ENCODE peak calls at places on chromosomes 12 and 14, in five cellular contexts. W is IMR-90, O is fibroblast of pulmonary artery, G is left lung, V is fibroblast of mammary gland. X is an unnamed sample.

GRCh38 chr14:94093418-94093817 is 12.3 kb downstream of the IFI27L1 start:
- DNase-seq in O (no peak), G (no peak), V (no peak), W (no peak), X (no peak)

GRCh38 chr12:116293687-116294463 is 16.4 kb upstream of the MED13L start:
- DNase-seq in W (no peak), O (no peak), G (no peak), V (no peak), X (no peak)

GRCh38 chr14:59254146-59254910 is 65.9 kb downstream of the DAAM1 start:
- DNase-seq in V (peak), G (no peak), W (peak), O (peak), X (no peak)

GRCh38 chr12:13288501-13288900 is 92.0 kb downstream of the EMP1 start:
- DNase-seq in V (peak), G (no peak), W (peak), O (peak), X (no peak)

GRCh38 chr12:57755454-57756372 is 810 bp downstream of the MARCHF9 start:
- DNase-seq in G (peak), W (no peak), V (no peak), O (no peak), X (peak)

GRCh38 chr12:12685305-12685704 is 10.7 kb downstream of the GPR19 start:
- DNase-seq in W (no peak), V (no peak), O (no peak), G (no peak), X (no peak)

GRCh38 chr14:64990291-64990690 is 3.6 kb downstream of the FNTB start:
- DNase-seq in W (no peak), G (no peak), V (no peak), O (no peak), X (no peak)

GRCh38 chr12:118850244-118850825 is 131.0 kb upstream of the SRRM4 start:
- DNase-seq in V (no peak), O (no peak), W (no peak), G (peak), X (peak)

GRCh38 chr12:77687346-77687745 is 143.3 kb upstream of the NAV3 start:
- DNase-seq in W (no peak), V (peak), O (no peak), G (no peak), X (no peak)

GRCh38 chr14:94392510-94392935 is 4.1 kb upstream of the SERPINA1 start:
- DNase-seq in G (no peak), W (peak), O (peak), V (peak), X (peak)

GRCh38 chr12:14643247-14643646 is 53.2 kb downstream of the GUCY2C start:
- DNase-seq in O (peak), W (no peak), V (no peak), G (no peak), X (no peak)

GRCh38 chr12:124786065-124786964 is 77.3 kb downstream of the SCARB1 start:
- DNase-seq in O (peak), V (peak), W (peak), G (no peak), X (no peak)

GRCh38 chr12:116520801-116521471 is 38.2 kb upstream of the MAP1LC3B2 start:
- DNase-seq in W (peak), G (no peak), V (peak), O (peak), X (no peak)

GRCh38 chr14:60972295-60972694 is 8.6 kb downstream of the TRMT5 start:
- DNase-seq in O (no peak), W (no peak), V (no peak), G (peak), X (no peak)

GRCh38 chr12:89183985-89184435 is 168.3 kb downstream of the DUSP6 start:
- DNase-seq in O (peak), W (peak), G (no peak), V (peak), X (no peak)

GRCh38 chr14:74286736-74287135 is 16.0 kb downstream of the ABCD4 start:
- DNase-seq in G (no peak), O (no peak), W (no peak), V (no peak), X (no peak)

GRCh38 chr14:102717211-102717610 is 60.0 kb upstream of the TRAF3 start:
- DNase-seq in V (no peak), G (no peak), O (no peak), W (no peak), X (no peak)

GRCh38 chr12:16984484-16984883 is 378.5 kb upstream of the LMO3 start:
- DNase-seq in W (no peak), V (no peak), O (no peak), G (no peak), X (no peak)

GRCh38 chr12:75644472-75645072 is 133.2 kb upstream of the KRR1 start:
- DNase-seq in W (no peak), O (no peak), G (no peak), V (no peak), X (no peak)

GRCh38 chr12:51127050-51127729 is 43.8 kb upstream of the CSRNP2 start:
- DNase-seq in V (no peak), O (peak), G (no peak), W (peak), X (no peak)

GRCh38 chr12:65335021-65335714 is 56.7 kb downstream of the MSRB3 start:
- DNase-seq in V (peak), W (peak), G (no peak), O (peak), X (no peak)

GRCh38 chr12:78636253-78636855 is 228.2 kb upstream of the SYT1 start:
- DNase-seq in O (peak), V (peak), G (no peak), W (no peak), X (no peak)

GRCh38 chr12:46562625-46563228 is 190.2 kb upstream of the SLC38A2 start:
- DNase-seq in O (peak), V (peak), G (no peak), W (peak), X (no peak)

GRCh38 chr12:96495155-96495554 is 5.8 kb downstream of the CFAP54 start:
- DNase-seq in O (no peak), W (no peak), G (no peak), V (no peak), X (no peak)

GRCh38 chr12:117679776-117680175 is 289.0 kb downstream of the KSR2 start:
- DNase-seq in O (no peak), V (peak), G (no peak), W (no peak), X (no peak)

GRCh38 chr12:34291426-34291901 is 269.2 kb downstream of the ALG10 start:
- DNase-seq in V (no peak), G (no peak), W (no peak), O (no peak), X (no peak)

GRCh38 chr12:58458093-58458492 is 462.2 kb downstream of the LRIG3 start:
- DNase-seq in G (no peak), W (peak), V (peak), O (no peak), X (no peak)

GRCh38 chr12:117513353-117513752 is 151.9 kb upstream of the NOS1 start:
- DNase-seq in V (no peak), G (no peak), O (no peak), W (no peak), X (no peak)

GRCh38 chr12:99099786-99100185 is 454.7 kb downstream of the APAF1 start:
- DNase-seq in O (no peak), G (no peak), V (no peak), W (no peak), X (no peak)

GRCh38 chr14:52987514-52987913 is 36.7 kb upstream of the FERMT2 start:
- DNase-seq in O (no peak), W (no peak), G (no peak), V (no peak), X (no peak)

GRCh38 chr12:73632661-73633060 is 905.0 kb upstream of the ATXN7L3B start:
- DNase-seq in G (no peak), W (no peak), V (no peak), O (no peak), X (no peak)

GRCh38 chr12:15322164-15323054 is at the start of gene PTPRO:
- DNase-seq in V (peak), W (no peak), O (no peak), G (peak), X (no peak)

GRCh38 chr12:89179983-89180382 is 172.3 kb downstream of the DUSP6 start:
- DNase-seq in V (peak), W (peak), O (peak), G (no peak), X (no peak)

GRCh38 chr14:70188292-70188607 is 501 bp downstream of the SLC8A3 start:
- DNase-seq in V (no peak), O (no peak), G (peak), W (no peak), X (peak)

GRCh38 chr14:61196792-61197191 is 84.3 kb downstream of the TMEM30B start:
- DNase-seq in W (no peak), V (no peak), G (no peak), O (peak), X (no peak)

GRCh38 chr12:129870796-129871195 is 33.0 kb downstream of the TMEM132D start:
- DNase-seq in G (no peak), O (no peak), V (no peak), W (no peak), X (no peak)

GRCh38 chr12:9760699-9761406 is at the start of gene CD69:
- DNase-seq in O (no peak), W (no peak), V (no peak), G (no peak), X (peak)

GRCh38 chr12:27207626-27208413 is 36.3 kb upstream of the STK38L start:
- DNase-seq in W (peak), O (no peak), G (no peak), V (peak), X (peak)

GRCh38 chr12:18882690-18883089 is 144.8 kb downstream of the CAPZA3 start:
- DNase-seq in G (no peak), V (no peak), W (no peak), O (no peak), X (no peak)

GRCh38 chr12:132713123-132713522 is 2.5 kb downstream of the PGAM5 start:
- DNase-seq in V (no peak), O (no peak), W (no peak), G (no peak), X (no peak)

GRCh38 chr12:132708150-132708549 is 2.5 kb upstream of the PGAM5 start:
- DNase-seq in V (no peak), W (no peak), G (no peak), O (no peak), X (no peak)

GRCh38 chr12:132711169-132711843 is 664 bp downstream of the PGAM5 start:
- DNase-seq in O (peak), G (peak), W (peak), V (no peak), X (peak)

GRCh38 chr12:132710062-132710421 is 600 bp upstream of the PGAM5 start:
- DNase-seq in V (no peak), G (peak), O (no peak), W (no peak), X (no peak)

DNA sequence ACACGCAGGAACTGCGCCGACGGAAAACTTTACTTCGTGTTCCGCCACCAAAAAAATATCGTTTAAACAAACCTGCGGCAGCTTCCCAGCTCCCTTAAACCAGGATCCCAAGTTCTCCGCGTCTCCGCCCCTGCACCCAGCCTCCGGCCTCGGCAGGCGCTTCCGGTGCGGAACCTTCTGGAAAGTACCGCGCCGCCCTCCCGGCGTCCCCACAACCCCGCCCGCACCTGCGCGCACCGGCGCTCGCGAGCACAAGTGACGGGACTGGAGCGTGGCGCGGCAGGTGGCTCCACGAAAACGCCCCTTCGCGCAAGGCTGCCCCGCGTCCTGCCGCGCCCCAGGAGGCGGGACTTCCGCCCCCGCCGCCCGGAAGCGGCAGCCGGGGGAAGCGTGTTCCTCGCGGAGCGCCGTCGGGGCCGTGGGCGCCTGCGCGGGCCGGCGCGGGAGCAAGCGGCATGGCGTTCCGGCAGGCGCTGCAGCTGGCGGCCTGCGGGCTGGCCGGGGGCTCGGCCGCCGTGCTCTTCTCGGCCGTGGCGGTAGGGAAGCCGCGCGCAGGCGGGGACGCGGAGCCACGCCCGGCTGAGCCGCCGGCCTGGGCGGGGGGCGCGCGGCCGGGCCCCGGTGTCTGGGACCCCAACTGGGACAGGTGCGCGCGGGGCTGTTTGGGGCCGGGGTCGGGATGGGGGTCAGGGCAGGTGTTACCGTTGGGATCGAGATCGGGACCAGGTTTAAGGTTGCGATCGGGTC is at the start of gene PGAM5:
- DNase-seq in V (peak), O (peak), W (peak), G (peak), X (peak)
- TF ChIP-seq CTCF in V (no peak), O (no peak), W (no peak), G (no peak), X (no peak)

GRCh38 chr12:71442567-71442931 is 3.0 kb downstream of the LGR5 start:
- DNase-seq in V (no peak), W (no peak), O (no peak), G (no peak), X (no peak)
- TF ChIP-seq CTCF in V (no peak), W (no peak), O (no peak), G (no peak), X (no peak)

GRCh38 chr12:97943359-97943758 is 480.8 kb downstream of the RMST start:
- DNase-seq in O (no peak), W (no peak), G (no peak), V (peak), X (no peak)
- TF ChIP-seq CTCF in O (no peak), W (no peak), G (no peak), V (peak), X (no peak)

DNA sequence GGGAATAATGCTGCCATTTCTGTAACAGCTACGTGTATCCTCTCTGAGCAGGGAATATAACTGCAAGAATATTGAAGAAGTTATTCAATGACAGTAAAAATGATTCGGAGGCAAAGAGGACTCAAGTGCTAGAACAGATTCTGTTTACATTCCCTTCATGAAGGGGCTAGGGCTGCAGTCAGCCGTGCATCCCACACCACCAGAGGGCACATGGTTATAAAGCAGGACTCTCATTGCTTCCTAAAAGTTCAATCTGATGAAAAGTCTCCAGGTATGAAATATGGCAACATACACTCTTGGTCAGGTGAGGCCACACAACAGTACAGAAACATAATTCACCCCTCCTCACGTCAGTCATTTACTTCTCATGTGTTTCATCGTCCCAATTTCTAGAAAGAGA is 34.0 kb downstream of the TCHP start:
- DNase-seq in G (no peak), W (peak), V (no peak), O (no peak), X (no peak)
- TF ChIP-seq CTCF in G (no peak), W (peak), V (peak), O (peak), X (no peak)